ENCODE peak calls at places on chromosome 16, in eight cellular contexts. One of them, this sample, is unnamed.

GRCh38 chr16:65910291-65910690 is 456.2 kb upstream of the CDH5 start:
- DNase-seq in CD8-positive, alpha-beta T cell: no peak
- DNase-seq in left ventricle myocardium inferior: no peak
- DNase-seq in AG09309: no peak
- DNase-seq in AG10803: no peak
- DNase-seq in Caco-2: no peak
- DNase-seq in body of pancreas: no peak
- DNase-seq in cardiac fibroblast: no peak
- DNase-seq in this sample: no peak

GRCh38 chr16:58440094-58440493 is 47.8 kb downstream of the GINS3 start:
- DNase-seq in left ventricle myocardium inferior: no peak
- DNase-seq in cardiac fibroblast: no peak
- DNase-seq in CD8-positive, alpha-beta T cell: no peak
- DNase-seq in AG09309: no peak
- DNase-seq in body of pancreas: no peak
- DNase-seq in Caco-2: no peak
- DNase-seq in AG10803: no peak
- DNase-seq in this sample: no peak

GRCh38 chr16:49755291-49755611 is 100.7 kb downstream of the ZNF423 start:
- DNase-seq in AG09309: peak
- DNase-seq in cardiac fibroblast: peak
- DNase-seq in Caco-2: peak
- DNase-seq in CD8-positive, alpha-beta T cell: no peak
- DNase-seq in body of pancreas: no peak
- DNase-seq in left ventricle myocardium inferior: no peak
- DNase-seq in AG10803: peak
- DNase-seq in this sample: peak

GRCh38 chr16:20647736-20648135 is 49.7 kb downstream of the ACSM1 start:
- DNase-seq in body of pancreas: no peak
- DNase-seq in AG09309: no peak
- DNase-seq in Caco-2: no peak
- DNase-seq in left ventricle myocardium inferior: no peak
- DNase-seq in cardiac fibroblast: no peak
- DNase-seq in AG10803: no peak
- DNase-seq in CD8-positive, alpha-beta T cell: no peak
- DNase-seq in this sample: no peak

GRCh38 chr16:4319454-4319853 is 3.6 kb downstream of the GLIS2 start:
- DNase-seq in body of pancreas: no peak
- DNase-seq in CD8-positive, alpha-beta T cell: peak
- DNase-seq in left ventricle myocardium inferior: no peak
- DNase-seq in AG09309: no peak
- DNase-seq in AG10803: no peak
- DNase-seq in cardiac fibroblast: peak
- DNase-seq in Caco-2: no peak
- DNase-seq in this sample: no peak

GRCh38 chr16:51276335-51276734 is 125.3 kb upstream of the SALL1 start:
- DNase-seq in left ventricle myocardium inferior: no peak
- DNase-seq in body of pancreas: no peak
- DNase-seq in CD8-positive, alpha-beta T cell: no peak
- DNase-seq in Caco-2: no peak
- DNase-seq in AG10803: peak
- DNase-seq in cardiac fibroblast: peak
- DNase-seq in AG09309: no peak
- DNase-seq in this sample: no peak

GRCh38 chr16:31453255-31454204 is 5.8 kb upstream of the ARMC5 start:
- DNase-seq in CD8-positive, alpha-beta T cell: no peak
- DNase-seq in AG09309: no peak
- DNase-seq in body of pancreas: peak
- DNase-seq in Caco-2: no peak
- DNase-seq in AG10803: peak
- DNase-seq in left ventricle myocardium inferior: no peak
- DNase-seq in cardiac fibroblast: peak
- DNase-seq in this sample: no peak

GRCh38 chr16:10878644-10879498 is 1.9 kb downstream of the CIITA start:
- DNase-seq in CD8-positive, alpha-beta T cell: no peak
- DNase-seq in body of pancreas: peak
- DNase-seq in Caco-2: no peak
- DNase-seq in AG10803: peak
- DNase-seq in left ventricle myocardium inferior: peak
- DNase-seq in cardiac fibroblast: peak
- DNase-seq in AG09309: no peak
- DNase-seq in this sample: no peak

GRCh38 chr16:4894276-4895150 is 42.4 kb downstream of the PPL start:
- DNase-seq in Caco-2: no peak
- DNase-seq in AG10803: no peak
- DNase-seq in cardiac fibroblast: no peak
- DNase-seq in CD8-positive, alpha-beta T cell: no peak
- DNase-seq in body of pancreas: no peak
- DNase-seq in AG09309: no peak
- DNase-seq in left ventricle myocardium inferior: no peak
- DNase-seq in this sample: no peak

GRCh38 chr16:4694664-4695451 is 1.5 kb downstream of the NUDT16L1 start:
- DNase-seq in cardiac fibroblast: no peak
- DNase-seq in body of pancreas: no peak
- DNase-seq in Caco-2: no peak
- DNase-seq in AG10803: peak
- DNase-seq in CD8-positive, alpha-beta T cell: no peak
- DNase-seq in AG09309: no peak
- DNase-seq in left ventricle myocardium inferior: peak
- DNase-seq in this sample: no peak

GRCh38 chr16:66470556-66470955 is 43.5 kb downstream of the BEAN1 start:
- DNase-seq in Caco-2: no peak
- DNase-seq in left ventricle myocardium inferior: no peak
- DNase-seq in AG10803: no peak
- DNase-seq in CD8-positive, alpha-beta T cell: no peak
- DNase-seq in body of pancreas: no peak
- DNase-seq in cardiac fibroblast: no peak
- DNase-seq in AG09309: no peak
- DNase-seq in this sample: no peak

GRCh38 chr16:65572156-65572555 is 450.3 kb upstream of the CDH11 start:
- DNase-seq in AG10803: peak
- DNase-seq in AG09309: peak
- DNase-seq in body of pancreas: no peak
- DNase-seq in cardiac fibroblast: peak
- DNase-seq in CD8-positive, alpha-beta T cell: no peak
- DNase-seq in left ventricle myocardium inferior: no peak
- DNase-seq in Caco-2: no peak
- DNase-seq in this sample: peak

GRCh38 chr16:60419859-60420258 is 1616.4 kb downstream of the CDH8 start:
- DNase-seq in body of pancreas: no peak
- DNase-seq in Caco-2: no peak
- DNase-seq in AG09309: no peak
- DNase-seq in AG10803: no peak
- DNase-seq in left ventricle myocardium inferior: no peak
- DNase-seq in CD8-positive, alpha-beta T cell: no peak
- DNase-seq in cardiac fibroblast: no peak
- DNase-seq in this sample: no peak

GRCh38 chr16:57809843-57810196 is 7.5 kb upstream of the KIFC3 start:
- DNase-seq in cardiac fibroblast: no peak
- DNase-seq in left ventricle myocardium inferior: no peak
- DNase-seq in AG10803: no peak
- DNase-seq in CD8-positive, alpha-beta T cell: no peak
- DNase-seq in AG09309: no peak
- DNase-seq in body of pancreas: no peak
- DNase-seq in Caco-2: no peak
- DNase-seq in this sample: no peak

GRCh38 chr16:60646631-60647030 is 1389.6 kb downstream of the CDH8 start:
- DNase-seq in Caco-2: no peak
- DNase-seq in AG10803: no peak
- DNase-seq in cardiac fibroblast: no peak
- DNase-seq in left ventricle myocardium inferior: no peak
- DNase-seq in body of pancreas: no peak
- DNase-seq in CD8-positive, alpha-beta T cell: no peak
- DNase-seq in AG09309: no peak
- DNase-seq in this sample: no peak

GRCh38 chr16:30893082-30893743 is 664 bp downstream of the BCL7C start:
- DNase-seq in Caco-2: no peak
- DNase-seq in body of pancreas: no peak
- DNase-seq in left ventricle myocardium inferior: no peak
- DNase-seq in AG09309: no peak
- DNase-seq in AG10803: no peak
- DNase-seq in CD8-positive, alpha-beta T cell: peak
- DNase-seq in cardiac fibroblast: no peak
- DNase-seq in this sample: no peak

GRCh38 chr16:49021136-49021535 is 260.5 kb downstream of the CBLN1 start:
- DNase-seq in cardiac fibroblast: peak
- DNase-seq in left ventricle myocardium inferior: no peak
- DNase-seq in CD8-positive, alpha-beta T cell: no peak
- DNase-seq in AG10803: peak
- DNase-seq in AG09309: peak
- DNase-seq in body of pancreas: no peak
- DNase-seq in Caco-2: no peak
- DNase-seq in this sample: peak

GRCh38 chr16:23435500-23435899 is 17.5 kb downstream of the COG7 start:
- DNase-seq in left ventricle myocardium inferior: peak
- DNase-seq in CD8-positive, alpha-beta T cell: peak
- DNase-seq in body of pancreas: peak
- DNase-seq in AG10803: peak
- DNase-seq in AG09309: no peak
- DNase-seq in cardiac fibroblast: peak
- DNase-seq in Caco-2: peak
- DNase-seq in this sample: no peak

GRCh38 chr16:73011926-73012325 is 36.0 kb downstream of the ZFHX3 start:
- DNase-seq in cardiac fibroblast: no peak
- DNase-seq in AG10803: no peak
- DNase-seq in AG09309: no peak
- DNase-seq in Caco-2: no peak
- DNase-seq in CD8-positive, alpha-beta T cell: no peak
- DNase-seq in body of pancreas: no peak
- DNase-seq in left ventricle myocardium inferior: no peak
- DNase-seq in this sample: no peak

GRCh38 chr16:46673320-46674013 is 15.5 kb downstream of the VPS35 start:
- DNase-seq in AG09309: no peak
- DNase-seq in AG10803: peak
- DNase-seq in CD8-positive, alpha-beta T cell: peak
- DNase-seq in Caco-2: peak
- DNase-seq in cardiac fibroblast: peak
- DNase-seq in body of pancreas: peak
- DNase-seq in left ventricle myocardium inferior: no peak
- DNase-seq in this sample: no peak

GRCh38 chr16:88345943-88346560 is 36.7 kb upstream of the ZNF469 start:
- DNase-seq in left ventricle myocardium inferior: peak
- DNase-seq in Caco-2: no peak
- DNase-seq in AG09309: no peak
- DNase-seq in AG10803: no peak
- DNase-seq in cardiac fibroblast: no peak
- DNase-seq in body of pancreas: no peak
- DNase-seq in CD8-positive, alpha-beta T cell: no peak
- DNase-seq in this sample: no peak

DNA sequence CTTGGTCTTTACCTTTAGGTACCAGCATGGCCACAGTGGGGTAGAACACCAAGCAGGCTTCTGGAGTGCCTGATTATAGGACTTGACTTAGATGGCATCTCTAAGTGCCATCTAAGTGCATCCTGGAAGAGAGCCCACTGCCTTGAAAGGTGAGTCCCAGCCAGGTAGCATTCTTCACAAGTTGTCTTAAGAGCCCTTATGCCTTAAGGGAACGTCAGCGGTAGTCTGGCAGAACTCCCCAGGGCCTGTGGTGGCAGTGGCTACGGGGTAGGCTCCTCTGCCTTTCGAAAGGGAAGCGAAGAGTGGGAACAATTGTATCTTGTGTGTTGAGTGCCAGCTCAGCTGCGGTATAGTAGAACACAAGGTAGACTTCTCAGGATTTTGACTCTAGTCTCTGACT is 549.0 kb downstream of the HS3ST4 start:
- DNase-seq in CD8-positive, alpha-beta T cell: no peak
- DNase-seq in AG10803: no peak
- DNase-seq in AG09309: no peak
- DNase-seq in Caco-2: no peak
- DNase-seq in cardiac fibroblast: no peak
- DNase-seq in left ventricle myocardium inferior: no peak
- DNase-seq in body of pancreas: no peak
- DNase-seq in this sample: no peak
- TF ChIP-seq CTCF in CD8-positive, alpha-beta T cell: no peak
- TF ChIP-seq CTCF in AG10803: no peak
- TF ChIP-seq CTCF in AG09309: no peak
- TF ChIP-seq CTCF in Caco-2: no peak
- TF ChIP-seq CTCF in cardiac fibroblast: no peak
- TF ChIP-seq CTCF in left ventricle myocardium inferior: no peak
- TF ChIP-seq CTCF in body of pancreas: no peak
- TF ChIP-seq CTCF in this sample: no peak

GRCh38 chr16:2964416-2965223 is 545 bp downstream of the KREMEN2 start:
- DNase-seq in left ventricle myocardium inferior: no peak
- DNase-seq in cardiac fibroblast: no peak
- DNase-seq in Caco-2: peak
- DNase-seq in AG09309: no peak
- DNase-seq in body of pancreas: no peak
- DNase-seq in CD8-positive, alpha-beta T cell: peak
- DNase-seq in AG10803: no peak
- DNase-seq in this sample: no peak
- H3K4me3 ChIP-seq in left ventricle myocardium inferior: peak
- H3K4me3 ChIP-seq in cardiac fibroblast: no peak
- H3K4me3 ChIP-seq in Caco-2: peak
- H3K4me3 ChIP-seq in AG09309: no peak
- H3K4me3 ChIP-seq in body of pancreas: no peak
- H3K4me3 ChIP-seq in CD8-positive, alpha-beta T cell: peak
- H3K4me3 ChIP-seq in AG10803: no peak
- H3K4me3 ChIP-seq in this sample: peak

GRCh38 chr16:85990861-85991301 is 91.9 kb downstream of the IRF8 start:
- DNase-seq in AG10803: no peak
- DNase-seq in cardiac fibroblast: no peak
- DNase-seq in AG09309: no peak
- DNase-seq in CD8-positive, alpha-beta T cell: no peak
- DNase-seq in Caco-2: no peak
- DNase-seq in body of pancreas: no peak
- DNase-seq in left ventricle myocardium inferior: no peak
- DNase-seq in this sample: no peak
- TF ChIP-seq CTCF in AG10803: no peak
- TF ChIP-seq CTCF in cardiac fibroblast: no peak
- TF ChIP-seq CTCF in AG09309: no peak
- TF ChIP-seq CTCF in CD8-positive, alpha-beta T cell: no peak
- TF ChIP-seq CTCF in Caco-2: no peak
- TF ChIP-seq CTCF in body of pancreas: no peak
- TF ChIP-seq CTCF in left ventricle myocardium inferior: no peak
- TF ChIP-seq CTCF in this sample: no peak

DNA sequence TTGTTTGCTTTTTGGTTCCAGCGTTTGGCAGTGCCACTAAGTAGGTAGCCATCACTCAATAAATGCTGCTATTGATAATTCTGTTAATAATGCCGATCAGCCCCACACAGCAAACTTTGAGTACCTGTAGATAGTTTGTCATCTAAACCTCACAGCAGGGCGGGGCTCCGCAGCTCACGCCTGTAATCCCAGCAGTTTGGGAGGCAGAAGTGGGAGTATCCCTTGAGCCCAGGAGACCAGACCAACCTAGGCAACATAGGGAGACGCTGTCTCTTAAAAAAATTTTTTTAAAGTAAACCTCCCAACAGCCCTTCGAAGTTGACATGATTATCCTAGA is 1.6 kb downstream of the BFAR start:
- DNase-seq in AG09309: no peak
- DNase-seq in CD8-positive, alpha-beta T cell: no peak
- DNase-seq in AG10803: no peak
- DNase-seq in Caco-2: no peak
- DNase-seq in body of pancreas: no peak
- DNase-seq in cardiac fibroblast: no peak
- DNase-seq in left ventricle myocardium inferior: no peak
- DNase-seq in this sample: no peak
- H3K4me3 ChIP-seq in AG09309: no peak
- H3K4me3 ChIP-seq in CD8-positive, alpha-beta T cell: peak
- H3K4me3 ChIP-seq in AG10803: peak
- H3K4me3 ChIP-seq in Caco-2: peak
- H3K4me3 ChIP-seq in body of pancreas: no peak
- H3K4me3 ChIP-seq in cardiac fibroblast: peak
- H3K4me3 ChIP-seq in left ventricle myocardium inferior: peak
- H3K4me3 ChIP-seq in this sample: peak

GRCh38 chr16:29811896-29812665 is at the start of gene PRRT2:
- DNase-seq in CD8-positive, alpha-beta T cell: peak
- DNase-seq in AG09309: no peak
- DNase-seq in body of pancreas: peak
- DNase-seq in AG10803: peak
- DNase-seq in Caco-2: peak
- DNase-seq in left ventricle myocardium inferior: peak
- DNase-seq in cardiac fibroblast: peak
- DNase-seq in this sample: no peak
- TF ChIP-seq CTCF in CD8-positive, alpha-beta T cell: no peak
- TF ChIP-seq CTCF in AG09309: no peak
- TF ChIP-seq CTCF in body of pancreas: no peak
- TF ChIP-seq CTCF in AG10803: no peak
- TF ChIP-seq CTCF in Caco-2: no peak
- TF ChIP-seq CTCF in left ventricle myocardium inferior: no peak
- TF ChIP-seq CTCF in cardiac fibroblast: no peak
- TF ChIP-seq CTCF in this sample: no peak